ENCODE peak calls at places on chromosome 6, in six cellular contexts. N is GM18507, Y is iris pigment epithelial cell, V is fibroblast of lung, W is ecto neural progenitor cell, R is AG08396. I is an unnamed sample.

GRCh38 chr6:24489881-24490280 is 503 bp upstream of the GPLD1 start:
- DNase-seq in N (no peak), Y (peak), V (no peak), W (no peak), R (no peak), I (peak)

GRCh38 chr6:53938810-53939209 is 144.0 kb downstream of the LRRC1 start:
- DNase-seq in N (no peak), Y (peak), V (peak), W (no peak), R (no peak), I (no peak)

GRCh38 chr6:4180653-4181255 is 45.4 kb upstream of the ECI2 start:
- DNase-seq in N (no peak), Y (peak), V (peak), W (no peak), R (peak), I (no peak)

GRCh38 chr6:170483413-170483812 is 69.7 kb downstream of the PSMB1 start:
- DNase-seq in N (no peak), Y (no peak), V (no peak), W (no peak), R (no peak), I (no peak)

GRCh38 chr6:97282238-97282725 is 734 bp downstream of the MMS22L start:
- DNase-seq in N (no peak), Y (peak), V (peak), W (peak), R (peak), I (no peak)

GRCh38 chr6:170165085-170165484 is 125.8 kb downstream of the DLL1 start:
- DNase-seq in N (no peak), Y (no peak), V (no peak), W (no peak), R (no peak), I (no peak)

GRCh38 chr6:47595785-47596184 is 102.6 kb upstream of the ADGRF4 start:
- DNase-seq in N (no peak), Y (no peak), V (no peak), W (no peak), R (no peak), I (no peak)

GRCh38 chr6:69974193-69974592 is 107.8 kb downstream of the COL19A1 start:
- DNase-seq in N (no peak), Y (peak), V (peak), W (no peak), R (no peak), I (peak)

GRCh38 chr6:137105375-137105774 is 60.6 kb upstream of the IL20RA start:
- DNase-seq in N (no peak), Y (no peak), V (no peak), W (no peak), R (no peak), I (no peak)

GRCh38 chr6:90286884-90287488 is 9.7 kb downstream of the BACH2 start:
- DNase-seq in N (no peak), Y (peak), V (peak), W (peak), R (no peak), I (peak)

GRCh38 chr6:53086302-53086701 is 21.1 kb downstream of the FBXO9 start:
- DNase-seq in N (no peak), Y (no peak), V (no peak), W (no peak), R (no peak), I (no peak)

GRCh38 chr6:146543940-146544661 is 468 bp downstream of the RAB32 start:
- DNase-seq in N (no peak), Y (peak), V (peak), W (peak), R (peak), I (peak)

GRCh38 chr6:75199856-75200255 is 6.0 kb downstream of the COL12A1 start:
- DNase-seq in N (no peak), Y (no peak), V (peak), W (no peak), R (no peak), I (no peak)

GRCh38 chr6:99270852-99271251 is 78.6 kb downstream of the FAXC start:
- DNase-seq in N (no peak), Y (no peak), V (peak), W (no peak), R (no peak), I (no peak)

GRCh38 chr6:43992126-43992663 is 135.1 kb downstream of the MRPL14 start:
- DNase-seq in N (no peak), Y (no peak), V (no peak), W (no peak), R (no peak), I (no peak)

GRCh38 chr6:24640166-24640565 is 5.8 kb downstream of the KIAA0319 start:
- DNase-seq in N (no peak), Y (no peak), V (no peak), W (no peak), R (no peak), I (no peak)

GRCh38 chr6:147220345-147220744 is 16.1 kb downstream of the STXBP5 start:
- DNase-seq in N (no peak), Y (no peak), V (no peak), W (no peak), R (no peak), I (no peak)

GRCh38 chr6:33445020-33445676 is 9.2 kb upstream of the ZBTB9 start:
- DNase-seq in N (no peak), Y (no peak), V (no peak), W (no peak), R (no peak), I (no peak)

GRCh38 chr6:149273318-149273717 is 44.2 kb upstream of the TAB2 start:
- DNase-seq in N (no peak), Y (no peak), V (no peak), W (no peak), R (no peak), I (no peak)

GRCh38 chr6:42961020-42961470 is 491 bp downstream of the GNMT start:
- DNase-seq in N (no peak), Y (no peak), V (no peak), W (no peak), R (no peak), I (no peak)

I was measured in foreskin fibroblast.